ENCODE peak calls at places on chromosome 15, in four cellular contexts. W is A549, L is AG10803, D is suprapubic skin. H is an unnamed sample.

GRCh38 chr15:60134609-60135008 is 130.5 kb downstream of the FOXB1 start:
- DNase-seq in L (no peak), D (no peak), W (peak), H (no peak)

GRCh38 chr15:62402687-62403086 is 237.6 kb upstream of the C2CD4B start:
- DNase-seq in L (no peak), D (no peak), W (no peak), H (no peak)

GRCh38 chr15:39261397-39261796 is 319.5 kb upstream of the THBS1 start:
- DNase-seq in L (peak), W (no peak), D (no peak), H (no peak)

GRCh38 chr15:83602021-83602420 is 51.9 kb upstream of the ADAMTSL3 start:
- DNase-seq in W (peak), L (no peak), D (no peak), H (no peak)

GRCh38 chr15:67542462-67543347 is at the start of gene MAP2K5:
- DNase-seq in L (peak), D (peak), W (peak), H (peak)

GRCh38 chr15:85412956-85413854 is 32.8 kb downstream of the AKAP13 start:
- DNase-seq in L (peak), W (peak), D (peak), H (no peak)

GRCh38 chr15:33021806-33022389 is 172.6 kb downstream of the FMN1 start:
- DNase-seq in W (peak), L (peak), D (no peak), H (no peak)

GRCh38 chr15:85793641-85794597 is 806 bp downstream of the KLHL25 start:
- DNase-seq in L (peak), D (no peak), W (no peak), H (peak)

GRCh38 chr15:41501961-41502786 is 8.5 kb downstream of the ITPKA start:
- DNase-seq in D (no peak), W (no peak), L (no peak), H (no peak)

GRCh38 chr15:68620721-68621528 is 42.1 kb downstream of the CORO2B start:
- DNase-seq in W (no peak), L (peak), D (peak), H (no peak)

GRCh38 chr15:98063311-98063710 is 102.8 kb downstream of the ARRDC4 start:
- DNase-seq in W (no peak), L (peak), D (no peak), H (no peak)

GRCh38 chr15:65084500-65085206 is 8.1 kb downstream of the KBTBD13 start:
- DNase-seq in W (no peak), D (no peak), L (no peak), H (peak)

GRCh38 chr15:40812721-40813425 is 5.6 kb upstream of the DNAJC17 start:
- DNase-seq in L (no peak), W (no peak), D (no peak), H (peak)

GRCh38 chr15:98875309-98875708 is 132.3 kb downstream of the PGPEP1L start:
- DNase-seq in D (no peak), L (peak), W (no peak), H (no peak)

GRCh38 chr15:101013769-101014223 is 94.6 kb downstream of the LRRK1 start:
- DNase-seq in D (peak), L (no peak), W (no peak), H (no peak)

GRCh38 chr15:101810905-101811304 is 1.1 kb upstream of the OR4F15 start:
- DNase-seq in D (no peak), W (no peak), L (no peak), H (no peak)

GRCh38 chr15:99702895-99703602 is 30.2 kb downstream of the LYSMD4 start:
- DNase-seq in W (no peak), L (peak), D (no peak), H (no peak)

GRCh38 chr15:31247404-31247803 is 79.2 kb upstream of the KLF13 start:
- DNase-seq in D (no peak), W (no peak), L (no peak), H (peak)

GRCh38 chr15:101092186-101092866 is 159.5 kb downstream of the CHSY1 start:
- DNase-seq in W (no peak), D (no peak), L (peak), H (no peak)

GRCh38 chr15:78804391-78804792 is 6.9 kb downstream of the ADAMTS7 start:
- DNase-seq in D (no peak), W (no peak), L (no peak), H (no peak)

GRCh38 chr15:31367730-31368344 is 41.2 kb downstream of the KLF13 start:
- DNase-seq in D (no peak), L (no peak), W (no peak), H (no peak)

GRCh38 chr15:69916169-69916785 is 181.4 kb downstream of the TLE3 start:
- DNase-seq in L (no peak), W (no peak), D (no peak), H (no peak)

GRCh38 chr15:71125831-71126453 is 10.7 kb downstream of the THSD4 start:
- DNase-seq in L (no peak), W (peak), D (no peak), H (no peak)
- TF ChIP-seq CTCF in L (no peak), W (no peak), D (no peak), H (peak)

DNA sequence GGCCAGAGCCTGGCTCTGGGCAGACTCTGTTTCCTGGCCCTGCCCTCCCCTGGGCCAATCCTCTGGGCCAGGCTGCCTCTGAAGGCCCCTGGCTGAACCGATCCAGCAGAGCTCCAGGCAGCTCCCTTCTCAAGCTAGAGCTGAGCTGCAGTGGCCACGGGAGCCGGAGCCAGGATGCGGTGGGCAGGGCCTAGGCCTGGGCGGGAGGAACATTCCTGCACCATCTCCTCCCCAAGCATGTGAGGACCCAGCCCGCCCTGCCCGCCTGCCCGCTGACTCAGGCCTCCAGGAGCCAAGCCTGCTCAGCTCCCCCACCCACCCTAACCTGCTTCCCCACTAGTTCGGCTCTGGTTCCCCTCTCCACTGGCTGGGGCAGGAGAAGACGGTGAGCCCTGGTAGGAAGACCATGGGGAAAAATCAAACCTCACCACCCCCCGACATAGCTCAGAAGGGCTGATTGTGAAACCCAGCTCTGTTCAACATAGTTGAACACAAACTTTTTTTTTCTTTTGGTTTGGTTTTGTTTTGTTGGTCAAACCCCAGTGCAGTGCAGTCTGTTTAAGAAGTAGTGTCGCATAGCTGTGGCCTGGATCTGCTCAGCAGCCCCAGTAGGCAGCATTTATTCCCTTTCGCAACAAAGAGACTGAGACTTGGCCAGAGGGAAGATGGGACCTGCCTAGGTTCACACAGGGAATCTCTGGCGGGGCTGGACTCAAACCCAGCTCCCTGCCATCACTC is 13.5 kb downstream of the SNX33 start:
- DNase-seq in W (peak), L (peak), D (peak), H (peak)
- TF ChIP-seq CTCF in W (no peak), L (no peak), D (no peak), H (no peak)

GRCh38 chr15:96582473-96582872 is 252.0 kb downstream of the NR2F2 start:
- DNase-seq in W (no peak), L (no peak), D (no peak), H (no peak)

GRCh38 chr15:96583671-96584070 is 253.2 kb downstream of the NR2F2 start:
- DNase-seq in W (no peak), L (no peak), D (no peak), H (no peak)

GRCh38 chr15:96586901-96587300 is 256.4 kb downstream of the NR2F2 start:
- DNase-seq in D (no peak), W (no peak), L (no peak), H (no peak)

GRCh38 chr15:96585634-96586386 is 255.3 kb downstream of the NR2F2 start:
- DNase-seq in D (no peak), W (no peak), L (peak), H (no peak)
- TF ChIP-seq CTCF in D (no peak), W (no peak), L (peak), H (peak)

GRCh38 chr15:54102704-54103103 is 124.5 kb downstream of the UNC13C start:
- DNase-seq in L (no peak), W (no peak), D (no peak), H (no peak)

GRCh38 chr15:54101664-54102270 is 123.5 kb downstream of the UNC13C start:
- DNase-seq in L (no peak), W (no peak), D (no peak), H (no peak)

GRCh38 chr15:54094661-54095060 is 116.4 kb downstream of the UNC13C start:
- DNase-seq in L (no peak), D (no peak), W (no peak), H (no peak)

GRCh38 chr15:54097019-54097418 is 118.8 kb downstream of the UNC13C start:
- DNase-seq in D (no peak), W (no peak), L (no peak), H (no peak)

DNA sequence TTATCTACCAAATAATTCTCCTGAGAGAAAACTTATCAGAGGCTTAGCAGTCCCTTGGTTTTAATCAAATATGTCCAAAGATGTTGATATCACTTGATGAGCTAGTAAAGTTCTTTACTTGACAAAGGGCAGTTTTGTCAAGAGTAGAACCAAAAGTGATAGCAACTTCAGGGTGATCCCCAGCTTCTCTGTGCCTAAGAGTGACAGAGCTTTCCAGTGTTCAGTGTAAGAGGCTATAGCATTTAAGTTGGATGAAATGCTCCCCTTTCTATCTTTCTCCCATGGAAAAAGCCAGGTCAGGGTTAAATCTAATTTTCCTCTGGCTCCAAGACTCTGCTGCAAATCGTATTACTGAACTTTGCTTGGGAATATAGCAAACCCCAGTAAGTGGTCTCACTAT is 120.8 kb downstream of the UNC13C start:
- DNase-seq in L (no peak), W (no peak), D (no peak), H (no peak)
- TF ChIP-seq CTCF in L (no peak), W (no peak), D (no peak), H (no peak)

GRCh38 chr15:29204356-29204755 is 65.3 kb downstream of the NSMCE3 start:
- DNase-seq in D (no peak), L (no peak), W (no peak), H (no peak)

GRCh38 chr15:29207758-29208108 is 61.9 kb downstream of the NSMCE3 start:
- DNase-seq in W (no peak), L (no peak), D (no peak), H (no peak)

GRCh38 chr15:29207027-29207757 is 62.4 kb downstream of the NSMCE3 start:
- DNase-seq in L (no peak), W (no peak), D (no peak), H (no peak)

DNA sequence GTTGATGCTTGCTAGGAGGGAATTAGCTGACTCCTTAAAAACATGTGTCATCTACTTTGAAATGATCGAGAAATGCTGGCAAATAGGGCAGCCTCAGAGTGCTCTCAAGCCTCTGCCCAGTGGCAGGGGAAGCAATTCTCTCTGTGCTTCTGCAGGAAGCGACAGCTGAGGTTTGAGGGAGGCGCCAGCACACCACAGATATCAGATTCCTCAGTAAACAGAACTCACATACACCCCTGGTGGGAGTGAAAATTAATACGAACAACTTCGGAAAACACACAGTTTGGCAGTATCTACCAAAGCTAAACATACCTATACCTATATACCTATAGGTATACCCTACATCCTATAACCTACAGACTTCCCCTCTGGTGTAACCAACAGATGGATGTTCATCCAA is 61.3 kb downstream of the NSMCE3 start:
- DNase-seq in W (peak), D (no peak), L (no peak), H (no peak)
- TF ChIP-seq CTCF in W (no peak), D (no peak), L (no peak), H (peak)

GRCh38 chr15:91234759-91235158 is 134.7 kb downstream of the SV2B start:
- DNase-seq in L (no peak), D (no peak), W (no peak), H (no peak)

GRCh38 chr15:91235376-91235775 is 135.3 kb downstream of the SV2B start:
- DNase-seq in D (no peak), L (no peak), W (no peak), H (no peak)

GRCh38 chr15:91238664-91239428 is 138.8 kb downstream of the SV2B start:
- DNase-seq in D (no peak), W (no peak), L (no peak), H (no peak)

GRCh38 chr15:91237493-91237892 is 137.4 kb downstream of the SV2B start:
- DNase-seq in W (no peak), D (no peak), L (no peak), H (no peak)
- TF ChIP-seq CTCF in W (no peak), D (no peak), L (no peak), H (no peak)

DNA sequence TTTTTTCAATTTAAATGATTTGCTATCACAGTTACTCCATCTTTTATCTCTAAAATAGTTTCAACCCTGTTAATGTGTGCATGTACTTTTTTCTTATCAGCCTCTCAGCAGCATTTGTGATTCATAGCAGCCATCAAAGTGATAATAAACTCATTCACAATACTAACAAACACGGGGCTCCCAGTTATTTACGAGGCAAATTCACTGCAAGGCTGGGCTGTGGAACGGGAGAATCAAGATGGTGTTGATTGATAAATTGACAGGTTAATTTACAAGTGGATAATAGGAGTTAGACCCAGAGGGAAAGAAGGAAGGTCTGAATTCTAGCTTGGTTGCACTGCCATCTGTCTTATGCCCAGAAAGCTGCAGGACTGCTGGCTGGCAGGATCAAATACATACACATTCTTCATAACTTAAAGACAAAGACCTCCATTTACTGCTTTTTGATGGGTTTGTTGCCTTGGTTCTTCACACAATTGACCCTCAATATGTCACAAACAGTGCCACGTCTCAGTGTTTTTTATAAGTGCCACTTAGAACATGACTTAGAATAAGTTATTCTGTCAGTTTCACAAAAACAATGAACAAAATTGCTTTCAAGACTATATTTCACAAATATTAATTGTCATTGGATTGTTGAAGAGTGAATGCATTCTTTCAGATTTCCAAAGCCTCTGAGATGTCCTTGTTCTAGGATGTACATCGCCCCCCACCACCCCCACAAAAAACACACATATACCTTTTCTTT is 562.8 kb downstream of the NR2F2 start:
- DNase-seq in W (peak), D (no peak), L (no peak), H (no peak)
- TF ChIP-seq CTCF in W (peak), D (no peak), L (peak), H (peak)

GRCh38 chr15:37095197-37095992 is 5.0 kb downstream of the MEIS2 start:
- DNase-seq in W (no peak), L (no peak), D (no peak), H (no peak)

GRCh38 chr15:37094542-37095196 is 5.7 kb downstream of the MEIS2 start:
- DNase-seq in W (no peak), L (no peak), D (no peak), H (no peak)

GRCh38 chr15:37098468-37099320 is 1.7 kb downstream of the MEIS2 start:
- DNase-seq in L (no peak), D (no peak), W (peak), H (no peak)

GRCh38 chr15:37096878-37097568 is 3.3 kb downstream of the MEIS2 start:
- DNase-seq in L (no peak), D (no peak), W (no peak), H (no peak)

DNA sequence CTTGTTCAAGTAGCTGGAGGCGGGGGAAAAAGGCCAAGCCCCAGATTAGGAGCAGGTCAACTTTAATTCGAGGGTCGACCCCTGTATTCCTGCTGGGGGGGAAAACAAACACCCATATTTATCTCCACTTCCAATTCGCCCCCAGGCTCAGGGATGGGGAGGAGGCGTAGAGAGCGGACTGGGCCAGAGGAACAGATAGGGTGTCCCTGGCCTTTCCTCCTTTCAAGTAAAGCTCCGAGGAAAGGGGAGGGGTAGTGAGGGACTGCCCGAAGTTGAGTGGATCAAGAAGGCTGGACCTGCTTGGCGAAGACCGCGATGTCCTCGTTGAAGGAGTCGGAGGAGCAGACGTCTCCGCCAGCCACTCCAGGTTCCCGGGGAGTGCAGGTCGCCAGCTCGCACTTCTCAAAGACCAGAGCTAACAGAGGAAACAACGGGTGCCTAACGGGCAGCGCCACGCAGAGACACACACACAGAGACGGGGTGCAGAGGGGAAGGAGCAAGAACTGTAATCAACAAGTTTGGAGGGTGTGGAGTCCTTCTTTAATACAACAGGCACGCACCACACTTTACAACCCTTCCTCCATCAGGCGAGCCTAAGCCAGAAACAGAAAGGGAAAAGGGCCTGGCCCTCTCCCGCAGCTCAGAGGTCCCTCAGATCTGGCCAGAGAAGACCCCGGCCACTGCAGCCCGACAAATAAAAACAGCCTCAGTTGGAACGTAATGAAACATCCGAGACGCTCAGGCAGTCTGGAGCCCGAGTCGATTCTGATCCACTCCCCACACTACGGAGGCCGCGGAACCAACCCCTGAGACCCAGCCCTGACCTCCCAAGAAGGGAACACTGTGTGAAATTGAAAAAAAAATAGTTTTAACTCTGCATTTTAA is 4.1 kb downstream of the MEIS2 start:
- DNase-seq in D (no peak), W (no peak), L (no peak), H (no peak)
- TF ChIP-seq CTCF in D (no peak), W (no peak), L (no peak), H (no peak)

DNA sequence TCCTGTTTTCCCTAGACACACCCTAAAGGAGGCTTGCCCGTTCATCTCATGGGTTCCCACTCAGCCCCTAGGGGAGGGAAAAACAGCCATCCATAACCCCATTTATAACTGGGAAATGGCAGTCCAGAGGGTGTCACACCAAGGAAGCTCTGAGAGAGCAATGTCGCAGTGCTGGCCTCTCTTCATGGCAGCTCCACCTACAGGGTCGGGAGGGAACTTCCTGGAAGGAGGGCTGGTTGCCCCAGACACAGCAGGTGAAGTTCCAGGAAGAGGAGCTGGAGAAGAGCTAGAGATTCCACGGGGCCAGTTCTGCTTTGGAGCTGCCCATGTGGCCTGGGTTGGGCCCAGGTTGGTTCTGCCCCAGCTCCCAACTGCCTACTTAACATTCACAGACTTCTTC is 22.3 kb upstream of the LINGO1 start:
- DNase-seq in W (peak), L (no peak), D (no peak), H (no peak)
- TF ChIP-seq CTCF in W (no peak), L (peak), D (no peak), H (peak)

H was measured in chondrocyte.